ENCODE peak calls at places on chromosomes 4 and X, in six cellular contexts. F is SW480; H is stimulated activated naive B cell treated with anti-CD40 and anti-IgM and Interleukin-4, amounts not matched to agents 10 μg/mL and 1 μg/mL and 100 μg/mL, for 72 hours; J is EH; N is NCI-H345; E is NCI-H446. B is an unnamed sample.

GRCh38 chr4:173413043-173413442 is 14.1 kb upstream of the SCRG1 start:
- DNase-seq in F (no peak), H (no peak), J (peak), N (no peak), E (no peak), B (no peak)

GRCh38 chrX:41265615-41266014 is 68.3 kb upstream of the DDX3X start:
- DNase-seq in F (no peak), H (peak), J (no peak), N (no peak), E (no peak), B (no peak)

GRCh38 chr4:169236901-169237626 is 33.7 kb downstream of the SH3RF1 start:
- DNase-seq in F (no peak), H (no peak), J (no peak), N (no peak), E (peak), B (no peak)

GRCh38 chrX:49001521-49002090 is 458 bp downstream of the GRIPAP1 start:
- DNase-seq in F (peak), H (peak), J (peak), N (peak), E (peak), B (peak)

GRCh38 chr4:4549534-4549933 is 7.7 kb upstream of the STX18 start:
- DNase-seq in F (no peak), H (no peak), J (peak), N (no peak), E (no peak), B (peak)

GRCh38 chr4:7196731-7197130 is 4.4 kb downstream of the SORCS2 start:
- DNase-seq in F (peak), H (no peak), J (no peak), N (no peak), E (no peak), B (no peak)

GRCh38 chr4:102625232-102625930 is 124.2 kb downstream of the NFKB1 start:
- DNase-seq in F (peak), H (peak), J (peak), N (no peak), E (peak), B (peak)

GRCh38 chr4:186149872-186150271 is 41.5 kb upstream of the CYP4V2 start:
- DNase-seq in F (peak), H (no peak), J (no peak), N (peak), E (no peak), B (peak)

GRCh38 chrX:154445776-154446175 is 1.8 kb downstream of the FAM50A start:
- DNase-seq in F (no peak), H (no peak), J (no peak), N (no peak), E (no peak), B (no peak)

GRCh38 chr4:146643812-146644401 is 5.2 kb downstream of the POU4F2 start:
- DNase-seq in F (no peak), H (no peak), J (peak), N (no peak), E (no peak), B (peak)

GRCh38 chrX:9897761-9898161 is 69.4 kb upstream of the CLDN34 start:
- DNase-seq in F (no peak), H (no peak), J (peak), N (no peak), E (no peak), B (no peak)

GRCh38 chr4:48472794-48473193 is 10.3 kb upstream of the SLC10A4 start:
- DNase-seq in F (no peak), H (no peak), J (no peak), N (no peak), E (no peak), B (no peak)

GRCh38 chr4:165788686-165789463 is 84.2 kb upstream of the TLL1 start:
- DNase-seq in F (no peak), H (no peak), J (no peak), N (no peak), E (peak), B (no peak)

GRCh38 chr4:156799121-156799589 is 172.4 kb downstream of the PDGFC start:
- DNase-seq in F (no peak), H (no peak), J (peak), N (no peak), E (no peak), B (no peak)

GRCh38 chrX:140817943-140818342 is 108.4 kb downstream of the LINC00632 start:
- DNase-seq in F (peak), H (no peak), J (peak), N (peak), E (no peak), B (peak)

GRCh38 chr4:74623041-74623440 is 171.3 kb downstream of the BTC start:
- DNase-seq in F (peak), H (no peak), J (peak), N (peak), E (peak), B (peak)

GRCh38 chr4:8837181-8837811 is 34.3 kb downstream of the HMX1 start:
- DNase-seq in F (no peak), H (no peak), J (no peak), N (no peak), E (no peak), B (no peak)

GRCh38 chr4:117324851-117325491 is 239.6 kb upstream of the TRAM1L1 start:
- DNase-seq in F (peak), H (no peak), J (peak), N (no peak), E (no peak), B (no peak)

GRCh38 chrX:74523224-74523623 is 91.2 kb downstream of the RLIM start:
- DNase-seq in F (no peak), H (no peak), J (no peak), N (no peak), E (no peak), B (no peak)

GRCh38 chrX:146127617-146128016 is 310.0 kb downstream of the SLITRK2 start:
- DNase-seq in F (no peak), H (no peak), J (no peak), N (no peak), E (no peak), B (no peak)

GRCh38 chr4:61992351-61992750 is 792.2 kb downstream of the ADGRL3 start:
- DNase-seq in F (no peak), H (no peak), J (no peak), N (no peak), E (peak), B (no peak)

GRCh38 chrX:3653111-3653510 is 60.3 kb downstream of the PRKX start:
- DNase-seq in F (no peak), H (no peak), J (no peak), N (no peak), E (no peak), B (no peak)